ENCODE peak calls at places on chromosomes 3 and 15, in seven cellular contexts. One of them, this sample, is unnamed.

GRCh38 chr3:45729614-45730013 is 40.4 kb downstream of the SACM1L start:
- DNase-seq in IMR-90: no peak
- DNase-seq in neuronal stem cell: no peak
- DNase-seq in mesendoderm: no peak
- DNase-seq in H1: no peak
- DNase-seq in mesenchymal stem cell: no peak
- DNase-seq in trophoblast cell: no peak
- DNase-seq in this sample: no peak

GRCh38 chr3:38655708-38656300 is 6.3 kb upstream of the SCN5A start:
- DNase-seq in IMR-90: peak; percentile 51
- DNase-seq in neuronal stem cell: no peak
- DNase-seq in mesendoderm: peak; percentile 89
- DNase-seq in H1: no peak
- DNase-seq in mesenchymal stem cell: peak; percentile 34
- DNase-seq in trophoblast cell: no peak
- DNase-seq in this sample: peak; percentile 64

GRCh38 chr3:171306631-171307030 is 153.6 kb downstream of the TNIK start:
- DNase-seq in IMR-90: peak; percentile 99
- DNase-seq in neuronal stem cell: no peak
- DNase-seq in mesendoderm: no peak
- DNase-seq in H1: no peak
- DNase-seq in mesenchymal stem cell: peak; percentile 95
- DNase-seq in trophoblast cell: no peak
- DNase-seq in this sample: no peak

GRCh38 chr3:185362850-185363661 is at the start of gene MAP3K13:
- DNase-seq in IMR-90: peak; percentile 94
- DNase-seq in neuronal stem cell: peak; percentile 90
- DNase-seq in mesendoderm: peak; percentile 97
- DNase-seq in H1: peak; percentile 60
- DNase-seq in mesenchymal stem cell: peak; percentile 97
- DNase-seq in trophoblast cell: peak; percentile 79
- DNase-seq in this sample: peak; percentile 88

GRCh38 chr15:96524676-96525417 is 194.3 kb downstream of the NR2F2 start:
- DNase-seq in IMR-90: no peak
- DNase-seq in neuronal stem cell: no peak
- DNase-seq in mesendoderm: no peak
- DNase-seq in H1: no peak
- DNase-seq in mesenchymal stem cell: no peak
- DNase-seq in trophoblast cell: no peak
- DNase-seq in this sample: no peak

GRCh38 chr3:147945968-147946519 is 536.9 kb downstream of the ZIC1 start:
- DNase-seq in IMR-90: peak; percentile 95
- DNase-seq in neuronal stem cell: no peak
- DNase-seq in mesendoderm: peak; percentile 57
- DNase-seq in H1: no peak
- DNase-seq in mesenchymal stem cell: peak; percentile 90
- DNase-seq in trophoblast cell: no peak
- DNase-seq in this sample: peak; percentile 42

GRCh38 chr15:71079208-71080044 is 35.8 kb upstream of the THSD4 start:
- DNase-seq in IMR-90: peak; percentile 90
- DNase-seq in neuronal stem cell: no peak
- DNase-seq in mesendoderm: peak; percentile 46
- DNase-seq in H1: no peak
- DNase-seq in mesenchymal stem cell: no peak
- DNase-seq in trophoblast cell: peak; percentile 80
- DNase-seq in this sample: no peak

GRCh38 chr3:5051772-5052171 is 70.3 kb upstream of the ARL8B start:
- DNase-seq in IMR-90: no peak
- DNase-seq in neuronal stem cell: no peak
- DNase-seq in mesendoderm: no peak
- DNase-seq in H1: no peak
- DNase-seq in mesenchymal stem cell: peak; percentile 43
- DNase-seq in trophoblast cell: no peak
- DNase-seq in this sample: no peak

GRCh38 chr3:161239700-161240099 is 18.6 kb downstream of the NMD3 start:
- DNase-seq in IMR-90: peak; percentile 41
- DNase-seq in neuronal stem cell: no peak
- DNase-seq in mesendoderm: no peak
- DNase-seq in H1: no peak
- DNase-seq in mesenchymal stem cell: no peak
- DNase-seq in trophoblast cell: no peak
- DNase-seq in this sample: no peak

GRCh38 chr3:112653209-112653871 is 12.4 kb upstream of the CCDC80 start:
- DNase-seq in IMR-90: peak; percentile 98
- DNase-seq in neuronal stem cell: no peak
- DNase-seq in mesendoderm: no peak
- DNase-seq in H1: no peak
- DNase-seq in mesenchymal stem cell: peak; percentile 90
- DNase-seq in trophoblast cell: peak; percentile 90
- DNase-seq in this sample: no peak

GRCh38 chr3:35782355-35782754 is 143.0 kb downstream of the ARPP21 start:
- DNase-seq in IMR-90: no peak
- DNase-seq in neuronal stem cell: no peak
- DNase-seq in mesendoderm: no peak
- DNase-seq in H1: no peak
- DNase-seq in mesenchymal stem cell: no peak
- DNase-seq in trophoblast cell: no peak
- DNase-seq in this sample: no peak

GRCh38 chr3:126259411-126260391 is 79.3 kb upstream of the ALDH1L1 start:
- DNase-seq in IMR-90: peak; percentile 10
- DNase-seq in neuronal stem cell: no peak
- DNase-seq in mesendoderm: peak; percentile 71
- DNase-seq in H1: peak; percentile 76
- DNase-seq in mesenchymal stem cell: no peak
- DNase-seq in trophoblast cell: no peak
- DNase-seq in this sample: peak; percentile 70

GRCh38 chr3:140994316-140994715 is 52.7 kb downstream of the SLC25A36 start:
- DNase-seq in IMR-90: no peak
- DNase-seq in neuronal stem cell: no peak
- DNase-seq in mesendoderm: no peak
- DNase-seq in H1: no peak
- DNase-seq in mesenchymal stem cell: no peak
- DNase-seq in trophoblast cell: no peak
- DNase-seq in this sample: no peak

GRCh38 chr15:38864122-38864521 is 299.5 kb upstream of the RASGRP1 start:
- DNase-seq in IMR-90: no peak
- DNase-seq in neuronal stem cell: no peak
- DNase-seq in mesendoderm: peak; percentile 72
- DNase-seq in H1: no peak
- DNase-seq in mesenchymal stem cell: no peak
- DNase-seq in trophoblast cell: no peak
- DNase-seq in this sample: no peak

GRCh38 chr3:149449100-149449654 is 25.3 kb upstream of the TM4SF4 start:
- DNase-seq in IMR-90: no peak
- DNase-seq in neuronal stem cell: no peak
- DNase-seq in mesendoderm: no peak
- DNase-seq in H1: no peak
- DNase-seq in mesenchymal stem cell: no peak
- DNase-seq in trophoblast cell: no peak
- DNase-seq in this sample: no peak

GRCh38 chr3:149448331-149448831 is 26.1 kb upstream of the TM4SF4 start:
- DNase-seq in IMR-90: peak; percentile 78
- DNase-seq in neuronal stem cell: no peak
- DNase-seq in mesendoderm: no peak
- DNase-seq in H1: no peak
- DNase-seq in mesenchymal stem cell: peak; percentile 32
- DNase-seq in trophoblast cell: no peak
- DNase-seq in this sample: no peak

GRCh38 chr3:149449799-149450198 is 24.7 kb upstream of the TM4SF4 start:
- DNase-seq in IMR-90: peak; percentile 30
- DNase-seq in neuronal stem cell: no peak
- DNase-seq in mesendoderm: peak; percentile 93
- DNase-seq in H1: no peak
- DNase-seq in mesenchymal stem cell: no peak
- DNase-seq in trophoblast cell: peak; percentile 50
- DNase-seq in this sample: no peak

GRCh38 chr3:149452036-149452435 is 22.5 kb upstream of the TM4SF4 start:
- DNase-seq in IMR-90: no peak
- DNase-seq in neuronal stem cell: no peak
- DNase-seq in mesendoderm: no peak
- DNase-seq in H1: no peak
- DNase-seq in mesenchymal stem cell: no peak
- DNase-seq in trophoblast cell: no peak
- DNase-seq in this sample: no peak

DNA sequence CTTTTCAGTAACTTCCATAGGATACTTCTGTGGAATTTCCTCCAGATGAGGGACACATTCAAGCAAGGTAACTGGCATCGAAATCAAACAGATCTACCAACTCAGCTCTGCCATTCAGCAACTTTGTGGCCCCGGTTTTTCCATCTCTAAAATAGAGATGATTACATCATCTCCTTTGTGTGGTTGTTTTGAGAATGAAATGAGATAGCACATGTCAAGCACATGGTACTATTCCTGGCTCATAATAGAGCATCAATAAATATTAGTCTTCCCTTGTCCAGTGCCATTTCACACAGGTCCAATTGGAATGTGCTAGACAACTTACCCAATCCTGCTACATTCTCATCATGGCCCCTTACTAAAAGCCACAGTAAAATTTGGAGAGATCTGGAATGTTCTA is 24.2 kb upstream of the TM4SF4 start:
- DNase-seq in IMR-90: peak; percentile 38
- DNase-seq in neuronal stem cell: no peak
- DNase-seq in mesendoderm: no peak
- DNase-seq in H1: no peak
- DNase-seq in mesenchymal stem cell: no peak
- DNase-seq in trophoblast cell: no peak
- DNase-seq in this sample: no peak
- H2AK5ac ChIP-seq in IMR-90: peak overlapping the region; percentile 5
- H2AK5ac ChIP-seq in neuronal stem cell: no peak overlapping the region
- H2AK5ac ChIP-seq in mesendoderm: no peak overlapping the region
- H2AK5ac ChIP-seq in H1: no peak overlapping the region
- H2AK5ac ChIP-seq in mesenchymal stem cell: no peak overlapping the region
- H2AK5ac ChIP-seq in trophoblast cell: no peak overlapping the region
- H2AK5ac ChIP-seq in this sample: no peak overlapping the region

DNA sequence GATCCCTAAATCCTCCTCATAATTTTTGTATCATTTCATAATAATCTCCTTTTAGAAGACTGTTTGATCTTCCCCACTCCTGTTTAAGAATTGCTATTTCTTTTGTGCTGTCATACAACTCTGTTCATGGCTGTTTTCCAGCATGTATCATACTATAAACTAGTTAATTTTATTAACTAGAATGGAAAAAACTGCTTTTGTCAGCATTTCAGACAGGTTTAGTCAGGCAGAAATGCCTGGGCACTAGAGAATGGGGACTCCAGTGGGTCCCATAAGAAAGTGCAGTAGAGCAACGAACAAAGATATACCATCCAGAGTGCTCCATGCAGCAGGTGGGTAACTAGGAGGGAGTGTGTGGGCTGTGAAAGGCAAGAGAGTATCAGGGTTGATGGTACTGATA is 523.9 kb downstream of the PLOD2 start:
- DNase-seq in IMR-90: no peak
- DNase-seq in neuronal stem cell: no peak
- DNase-seq in mesendoderm: no peak
- DNase-seq in H1: no peak
- DNase-seq in mesenchymal stem cell: no peak
- DNase-seq in trophoblast cell: no peak
- DNase-seq in this sample: no peak
- H2AK5ac ChIP-seq in IMR-90: no peak overlapping the region
- H2AK5ac ChIP-seq in neuronal stem cell: no peak overlapping the region
- H2AK5ac ChIP-seq in mesendoderm: no peak overlapping the region
- H2AK5ac ChIP-seq in H1: no peak overlapping the region
- H2AK5ac ChIP-seq in mesenchymal stem cell: no peak overlapping the region
- H2AK5ac ChIP-seq in trophoblast cell: no peak overlapping the region
- H2AK5ac ChIP-seq in this sample: no peak overlapping the region

GRCh38 chr3:165712382-165712781 is 124.8 kb downstream of the BCHE start:
- DNase-seq in IMR-90: no peak
- DNase-seq in neuronal stem cell: no peak
- DNase-seq in mesendoderm: no peak
- DNase-seq in H1: no peak
- DNase-seq in mesenchymal stem cell: no peak
- DNase-seq in trophoblast cell: no peak
- DNase-seq in this sample: no peak
- H2AK5ac ChIP-seq in IMR-90: no peak overlapping the region
- H2AK5ac ChIP-seq in neuronal stem cell: no peak overlapping the region
- H2AK5ac ChIP-seq in mesendoderm: no peak overlapping the region
- H2AK5ac ChIP-seq in H1: no peak overlapping the region
- H2AK5ac ChIP-seq in mesenchymal stem cell: no peak overlapping the region
- H2AK5ac ChIP-seq in trophoblast cell: no peak overlapping the region
- H2AK5ac ChIP-seq in this sample: no peak overlapping the region

DNA sequence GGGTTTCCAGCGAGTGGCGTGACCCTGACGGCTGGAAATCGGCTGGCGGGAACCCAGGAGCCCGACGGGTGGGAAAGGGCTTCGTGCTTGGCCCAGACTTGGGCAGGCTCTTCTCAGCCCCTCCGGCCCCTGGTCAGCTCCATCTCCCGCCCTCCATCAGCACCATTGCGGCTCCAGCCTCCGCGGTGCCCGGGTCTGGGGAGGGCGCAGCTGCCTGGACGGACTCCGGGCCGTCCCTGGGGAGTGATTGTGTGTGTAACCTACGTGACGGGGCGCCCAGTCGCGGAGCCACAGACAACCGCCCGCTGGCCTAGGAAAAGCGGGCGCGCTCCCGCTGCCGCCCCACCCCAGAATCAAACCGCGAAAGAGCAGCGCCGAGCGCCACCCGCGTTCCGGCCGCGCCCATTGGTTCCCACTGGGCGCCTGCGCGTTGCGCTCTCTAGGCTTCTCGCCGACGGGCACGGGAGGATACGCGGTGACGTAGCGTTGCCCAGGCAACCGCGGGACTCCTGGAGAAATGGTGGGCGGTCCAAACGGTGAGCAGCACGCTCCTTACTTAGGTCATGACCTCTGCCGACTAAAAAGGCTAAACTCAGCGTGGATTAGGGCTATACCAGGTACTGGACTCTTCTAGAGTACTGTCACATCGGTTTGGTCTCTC is at the start of gene CFAP20DC:
- DNase-seq in IMR-90: peak; percentile 89
- DNase-seq in neuronal stem cell: peak; percentile 88
- DNase-seq in mesendoderm: peak; percentile 98
- DNase-seq in H1: peak; percentile 82
- DNase-seq in mesenchymal stem cell: peak; percentile 94
- DNase-seq in trophoblast cell: peak; percentile 91
- DNase-seq in this sample: peak; percentile 96
- H2AK5ac ChIP-seq in IMR-90: peak within 1 kb of the TSS; percentile 44
- H2AK5ac ChIP-seq in neuronal stem cell: peak within 1 kb of the TSS; percentile 10
- H2AK5ac ChIP-seq in mesendoderm: no peak within 1 kb of the TSS
- H2AK5ac ChIP-seq in H1: no peak within 1 kb of the TSS
- H2AK5ac ChIP-seq in mesenchymal stem cell: no peak within 1 kb of the TSS
- H2AK5ac ChIP-seq in trophoblast cell: no peak within 1 kb of the TSS
- H2AK5ac ChIP-seq in this sample: no peak within 1 kb of the TSS